ENCODE peak calls at places on chromosome 2, in four cellular contexts. F is endothelial cell of umbilical vein, X is A549, N is HepG2. K is an unnamed sample.

GRCh38 chr2:172425336-172425735 is 2.0 kb upstream of the ITGA6 start:
- DNase-seq in F (no peak), X (no peak), N (no peak), K (peak)

GRCh38 chr2:150625300-150625699 is 137.8 kb upstream of the RND3 start:
- DNase-seq in F (no peak), X (no peak), N (no peak), K (no peak)

GRCh38 chr2:12303181-12304030 is 413.3 kb upstream of the TRIB2 start:
- DNase-seq in X (no peak), N (no peak), F (no peak), K (peak)

GRCh38 chr2:241914542-241914941 is 45.0 kb downstream of the RTP5 start:
- DNase-seq in X (no peak), N (no peak), F (no peak), K (no peak)

GRCh38 chr2:166764702-166765101 is 123.6 kb upstream of the XIRP2 start:
- DNase-seq in N (no peak), F (no peak), X (no peak), K (no peak)

GRCh38 chr2:23206652-23207051 is 178.3 kb upstream of the KLHL29 start:
- DNase-seq in X (no peak), N (no peak), F (no peak), K (no peak)

GRCh38 chr2:6081955-6082354 is 389.8 kb downstream of the SOX11 start:
- DNase-seq in X (no peak), F (no peak), N (no peak), K (no peak)

GRCh38 chr2:16604236-16604635 is 61.4 kb downstream of the CYRIA start:
- DNase-seq in X (no peak), F (no peak), N (no peak), K (peak)

GRCh38 chr2:43724728-43725526 is 48.7 kb upstream of the C1GALT1C1L start:
- DNase-seq in N (no peak), F (no peak), X (no peak), K (no peak)

GRCh38 chr2:233280114-233280693 is 27.4 kb upstream of the SAG start:
- DNase-seq in X (no peak), N (no peak), F (no peak), K (no peak)

GRCh38 chr2:122843503-122843902 is 1088.1 kb downstream of the TSN start:
- DNase-seq in X (no peak), F (no peak), N (no peak), K (no peak)

GRCh38 chr2:29047083-29047840 is 27.1 kb downstream of the PCARE start:
- DNase-seq in N (no peak), X (no peak), F (no peak), K (no peak)

GRCh38 chr2:151043484-151043883 is 218.2 kb downstream of the RBM43 start:
- DNase-seq in X (no peak), N (no peak), F (no peak), K (no peak)

GRCh38 chr2:238467062-238467461 is 40.3 kb downstream of the ASB1 start:
- DNase-seq in F (no peak), N (no peak), X (no peak), K (no peak)

GRCh38 chr2:141554810-141555209 is 576.0 kb downstream of the LRP1B start:
- DNase-seq in F (peak), N (peak), X (peak), K (peak)

GRCh38 chr2:174874081-174874480 is 109.8 kb upstream of the CHRNA1 start:
- DNase-seq in X (no peak), F (peak), N (no peak), K (no peak)

GRCh38 chr2:119315241-119315925 is 51.3 kb downstream of the C2orf76 start:
- DNase-seq in X (no peak), F (peak), N (peak), K (no peak)

GRCh38 chr2:9983413-9984216 is 32.1 kb downstream of the GRHL1 start:
- DNase-seq in F (no peak), N (no peak), X (no peak), K (no peak)

GRCh38 chr2:127182626-127183458 is 37.3 kb downstream of the CYP27C1 start:
- DNase-seq in F (no peak), N (no peak), X (no peak), K (peak)

GRCh38 chr2:105652014-105652796 is 92.5 kb upstream of the NCK2 start:
- DNase-seq in F (no peak), N (no peak), X (no peak), K (no peak)

GRCh38 chr2:25251461-25252273 is 83.3 kb upstream of the POMC start:
- DNase-seq in F (peak), N (peak), X (peak), K (peak)

GRCh38 chr2:175769200-175769599 is 232.9 kb downstream of the LNPK start:
- DNase-seq in X (no peak), N (no peak), F (no peak), K (no peak)

GRCh38 chr2:198282061-198282460 is 477.7 kb downstream of the PLCL1 start:
- DNase-seq in X (no peak), F (no peak), N (no peak), K (no peak)

GRCh38 chr2:46798998-46799698 is 116.5 kb downstream of the MCFD2 start:
- DNase-seq in X (no peak), N (no peak), F (no peak), K (no peak)

GRCh38 chr2:188894979-188895378 is 79.2 kb upstream of the COL3A1 start:
- DNase-seq in N (no peak), F (no peak), X (no peak), K (no peak)

GRCh38 chr2:240506406-240507059 is 51.3 kb downstream of the ANKMY1 start:
- DNase-seq in X (no peak), N (no peak), F (no peak), K (no peak)

GRCh38 chr2:109333414-109334194 is 204.6 kb downstream of the SH3RF3 start:
- DNase-seq in F (peak), N (peak), X (peak), K (peak)

GRCh38 chr2:142325870-142326269 is 195.1 kb upstream of the LRP1B start:
- DNase-seq in F (no peak), N (no peak), X (no peak), K (no peak)

GRCh38 chr2:127733816-127734537 is 32.7 kb downstream of the SFT2D3 start:
- DNase-seq in N (no peak), F (no peak), X (no peak), K (no peak)

GRCh38 chr2:196967126-196967525 is 40.6 kb upstream of the PGAP1 start:
- DNase-seq in F (peak), X (no peak), N (no peak), K (no peak)
- TF ChIP-seq MYC in F (no peak), X (no peak), N (no peak), K (no peak)

GRCh38 chr2:68365087-68365486 is at the start of gene PLEK:
- DNase-seq in X (no peak), N (no peak), F (no peak), K (peak)
- TF ChIP-seq MYC in X (no peak), N (no peak), F (no peak), K (peak)

DNA sequence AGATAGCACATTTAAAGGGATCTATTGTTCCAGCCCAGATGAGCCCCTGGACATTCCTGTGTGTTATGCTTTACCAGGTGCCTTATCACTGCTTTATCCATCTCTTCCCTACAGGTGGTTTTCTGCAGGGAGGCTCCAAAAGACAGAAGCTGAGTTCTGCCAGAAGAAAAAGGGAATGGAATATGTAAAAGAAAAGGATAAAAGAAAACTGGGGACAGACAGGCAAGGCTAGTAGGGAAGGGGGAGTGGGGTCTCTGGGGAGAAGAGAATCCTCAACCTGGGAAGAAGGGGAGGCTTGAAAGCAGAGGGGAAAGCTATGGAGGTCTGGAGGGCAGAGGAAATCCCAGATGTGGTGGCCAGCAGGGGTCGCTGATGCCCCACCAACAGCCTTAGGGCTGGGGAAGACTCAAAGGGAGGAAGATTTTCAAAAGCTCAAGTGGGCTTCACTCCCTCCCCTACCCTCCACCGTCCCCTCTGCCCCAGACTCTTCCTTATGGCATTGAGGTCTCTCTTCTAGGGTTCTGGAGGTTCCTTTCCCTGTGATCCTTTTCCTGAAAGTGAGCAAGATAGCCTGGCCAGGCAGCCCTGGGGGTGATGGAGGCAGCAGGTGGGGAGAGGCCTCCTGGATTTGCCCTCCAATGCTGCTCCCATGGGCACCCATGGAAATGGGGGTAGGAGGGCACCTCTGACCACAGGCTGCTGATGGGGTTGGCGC is 178.1 kb upstream of the PKDCC start:
- DNase-seq in X (peak), N (peak), F (peak), K (peak)
- TF ChIP-seq MYC in X (no peak), N (no peak), F (no peak), K (no peak)

GRCh38 chr2:218402911-218403411 is 3.3 kb downstream of the CTDSP1 start:
- DNase-seq in N (no peak), F (no peak), X (no peak), K (no peak)
- TF ChIP-seq MYC in N (no peak), F (no peak), X (no peak), K (no peak)

DNA sequence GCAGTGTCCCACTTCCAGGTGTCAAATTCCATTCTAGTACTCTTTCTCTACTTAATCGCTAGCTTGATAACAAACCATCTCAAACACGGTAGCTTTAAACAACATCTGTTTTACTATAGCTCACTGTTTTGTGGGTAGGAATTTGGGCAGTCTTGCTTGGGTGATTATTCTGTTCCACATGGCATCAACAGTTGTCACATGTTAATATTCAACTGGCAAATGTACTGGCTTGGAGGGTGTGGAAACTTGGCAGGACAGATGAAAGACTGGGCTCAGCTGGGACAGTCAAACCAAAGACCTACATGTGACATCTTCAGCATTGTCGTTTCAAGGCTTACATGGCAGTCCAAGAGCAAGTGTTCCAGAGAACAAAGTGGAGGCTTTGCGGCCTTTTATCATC is 241.8 kb downstream of the PTH2R start:
- DNase-seq in N (no peak), X (no peak), F (no peak), K (no peak)
- TF ChIP-seq MYC in N (no peak), X (no peak), F (no peak), K (no peak)

DNA sequence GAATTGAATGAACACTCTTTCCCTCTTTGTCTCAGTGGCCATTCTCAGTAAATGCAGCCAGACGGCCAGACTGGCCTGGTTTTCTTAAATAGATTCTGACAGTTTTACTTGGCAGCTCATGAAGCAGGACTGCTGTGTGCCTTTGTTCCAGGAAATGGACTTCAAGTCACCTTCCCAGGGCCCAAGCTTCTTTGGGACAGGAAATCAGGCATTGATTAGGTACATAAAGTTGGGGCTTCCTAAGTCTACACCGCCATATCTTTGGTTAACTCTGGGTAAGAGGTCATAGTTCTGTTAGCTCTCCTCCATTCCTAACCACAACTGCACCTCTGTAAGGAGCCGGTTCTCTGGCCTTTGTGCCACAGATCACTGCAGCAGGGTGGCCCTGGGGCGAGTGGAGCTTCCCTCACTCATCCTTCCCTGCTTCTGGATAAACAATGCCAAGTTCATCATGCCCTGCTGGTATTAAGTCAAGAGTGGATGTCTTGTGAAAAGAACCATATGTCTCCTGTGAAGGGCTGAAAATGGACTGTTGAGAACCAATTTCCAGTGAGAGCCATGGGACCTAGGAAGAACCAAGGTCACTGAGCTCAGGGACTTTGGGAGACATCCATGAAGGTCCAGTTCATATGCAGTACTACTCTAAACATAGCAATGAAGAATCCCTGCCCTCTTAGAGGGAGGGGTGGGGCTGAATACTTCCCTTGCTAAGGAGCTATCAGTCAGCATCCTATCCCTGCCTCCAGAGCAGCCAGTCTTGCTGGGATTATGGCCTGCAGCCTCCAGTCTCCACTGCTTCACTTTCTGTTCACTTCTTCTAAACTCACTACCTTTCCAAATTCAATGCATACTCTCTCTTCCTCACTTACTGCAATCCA is 122.6 kb upstream of the XPO1 start:
- DNase-seq in N (peak), X (no peak), F (no peak), K (no peak)
- TF ChIP-seq MYC in N (peak), X (no peak), F (no peak), K (no peak)

DNA sequence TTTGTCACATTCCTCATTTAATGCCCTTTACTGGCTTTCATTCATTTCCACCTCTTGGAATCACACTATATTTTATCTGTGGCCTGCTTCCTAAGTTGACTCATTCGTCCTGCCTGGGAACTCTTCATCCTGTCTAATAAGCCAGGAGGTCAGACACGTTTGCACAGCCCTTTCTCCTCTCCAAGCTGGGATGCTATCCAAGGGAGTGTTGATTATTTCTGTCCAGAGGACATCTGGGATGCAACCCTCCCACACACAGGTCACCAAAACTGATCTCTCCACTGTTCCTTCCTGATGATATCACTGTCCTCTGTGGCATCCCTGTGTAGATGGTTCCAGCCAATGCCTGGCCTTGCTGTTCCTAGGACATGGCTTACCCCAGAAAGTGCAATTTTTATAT is 79.8 kb upstream of the NOSTRIN start:
- DNase-seq in F (peak), N (no peak), X (no peak), K (no peak)
- TF ChIP-seq MYC in F (no peak), N (no peak), X (no peak), K (no peak)

K was measured in NB4.